ENCODE peak calls at places on chromosomes 13 and 19, in four cellular contexts. G is kidney; V is aorta; M is CD4-positive, alpha-beta memory T cell. F is an unnamed sample.

GRCh38 chr13:44181938-44182337 is 191.7 kb upstream of the SERP2 start:
- DNase-seq in G (no peak), V (no peak), M (no peak), F (no peak)

GRCh38 chr19:18814063-18814462 is 17.7 kb upstream of the UPF1 start:
- DNase-seq in G (no peak), V (peak; percentile 75), M (no peak), F (no peak)

GRCh38 chr19:30079200-30079599 is 137.2 kb downstream of the URI1 start:
- DNase-seq in G (no peak), V (no peak), M (no peak), F (no peak)

GRCh38 chr19:39301021-39301420 is 4.8 kb downstream of the IFNL1 start:
- DNase-seq in G (no peak), V (no peak), M (no peak), F (no peak)

GRCh38 chr13:39765801-39766463 is 110.5 kb downstream of the COG6 start:
- DNase-seq in G (peak; percentile 66), V (no peak), M (no peak), F (peak; percentile 35)

GRCh38 chr19:13091400-13092161 is 11.1 kb downstream of the LYL1 start:
- DNase-seq in G (no peak), V (peak; percentile 92), M (no peak), F (peak; percentile 62)

GRCh38 chr19:2529473-2529918 is 53.6 kb downstream of the GADD45B start:
- DNase-seq in G (peak; percentile 19), V (peak; percentile 15), M (no peak), F (no peak)

GRCh38 chr19:44003461-44004134 is 841 bp downstream of the ZNF230 start:
- DNase-seq in G (peak; percentile 66), V (no peak), M (no peak), F (no peak)

GRCh38 chr13:58855283-58855682 is 1223.7 kb downstream of the PCDH17 start:
- DNase-seq in G (no peak), V (no peak), M (no peak), F (no peak)

GRCh38 chr19:55694656-55695491 is 19.8 kb downstream of the EPN1 start:
- DNase-seq in G (no peak), V (no peak), M (no peak), F (peak; percentile 11)

GRCh38 chr19:57351867-57352266 is 796 bp downstream of the ZNF304 start:
- DNase-seq in G (no peak), V (no peak), M (no peak), F (no peak)

GRCh38 chr13:102484329-102484728 is 82.5 kb upstream of the FGF14 start:
- DNase-seq in G (no peak), V (no peak), M (no peak), F (no peak)

GRCh38 chr13:26254583-26255102 is 714 bp downstream of the CDK8 start:
- DNase-seq in G (peak; percentile 82), V (peak; percentile 66), M (peak; percentile 66), F (peak; percentile 46)

GRCh38 chr13:94858856-94859811 is 146.8 kb upstream of the SOX21 start:
- DNase-seq in G (no peak), V (peak; percentile 81), M (no peak), F (peak; percentile 67)

GRCh38 chr19:45478454-45479238 is 10.8 kb downstream of the FOSB start:
- DNase-seq in G (peak; percentile 92), V (peak; percentile 89), M (peak; percentile 92), F (peak; percentile 81)

GRCh38 chr13:46575321-46575721 is 22.4 kb downstream of the LRCH1 start:
- DNase-seq in G (no peak), V (no peak), M (no peak), F (no peak)

GRCh38 chr13:114120486-114121430 is 11.7 kb downstream of the RASA3 start:
- DNase-seq in G (no peak), V (no peak), M (no peak), F (no peak)

GRCh38 chr13:112733112-112733511 is 43.3 kb downstream of the ATP11A start:
- DNase-seq in G (peak; percentile 19), V (no peak), M (no peak), F (no peak)

GRCh38 chr13:110797230-110797877 is 83.9 kb downstream of the ING1 start:
- DNase-seq in G (no peak), V (no peak), M (no peak), F (no peak)

GRCh38 chr13:114032121-114032799 is 58.4 kb upstream of the C13orf46 start:
- DNase-seq in G (no peak), V (no peak), M (no peak), F (no peak)

GRCh38 chr19:4278010-4278409 is 1.1 kb upstream of the SHD start:
- DNase-seq in G (no peak), V (no peak), M (no peak), F (no peak)

GRCh38 chr13:24308488-24309020 is 826 bp upstream of the C1QTNF9 start:
- DNase-seq in G (no peak), V (no peak), M (no peak), F (no peak)

GRCh38 chr13:73069206-73069815 is 10.5 kb downstream of the KLF5 start:
- DNase-seq in G (no peak), V (no peak), M (no peak), F (no peak)

GRCh38 chr13:94249512-94249911 is 230.0 kb downstream of the DCT start:
- DNase-seq in G (no peak), V (no peak), M (no peak), F (no peak)

GRCh38 chr13:36788276-36788675 is 30.7 kb upstream of the RFXAP start:
- DNase-seq in G (no peak), V (no peak), M (no peak), F (no peak)

GRCh38 chr19:16030964-16031871 is 45.1 kb upstream of the TPM4 start:
- DNase-seq in G (no peak), V (no peak), M (no peak), F (no peak)
- H3K9me3 ChIP-seq in G (no peaks in the 10 kb centered on the region), V (no peaks in the 10 kb centered on the region), M (no peaks in the 10 kb centered on the region), F (no peaks in the 10 kb centered on the region)

GRCh38 chr13:97269603-97270002 is 47.5 kb downstream of the MBNL2 start:
- DNase-seq in G (no peak), V (no peak), M (no peak), F (no peak)
- H3K4me1 ChIP-seq in G (peaks cover 26% of the 10 kb centered on the region), V (peaks cover 3% of the 10 kb centered on the region), M (peaks cover 7% of the 10 kb centered on the region), F (peaks cover 99% of the 10 kb centered on the region)

GRCh38 chr13:99417151-99417820 is 84.0 kb upstream of the TM9SF2 start:
- DNase-seq in G (no peak), V (peak; percentile 40), M (no peak), F (no peak)
- H3K9me3 ChIP-seq in G (no peaks in the 10 kb centered on the region), V (no peaks in the 10 kb centered on the region), M (no peaks in the 10 kb centered on the region), F (no peaks in the 10 kb centered on the region)

DNA sequence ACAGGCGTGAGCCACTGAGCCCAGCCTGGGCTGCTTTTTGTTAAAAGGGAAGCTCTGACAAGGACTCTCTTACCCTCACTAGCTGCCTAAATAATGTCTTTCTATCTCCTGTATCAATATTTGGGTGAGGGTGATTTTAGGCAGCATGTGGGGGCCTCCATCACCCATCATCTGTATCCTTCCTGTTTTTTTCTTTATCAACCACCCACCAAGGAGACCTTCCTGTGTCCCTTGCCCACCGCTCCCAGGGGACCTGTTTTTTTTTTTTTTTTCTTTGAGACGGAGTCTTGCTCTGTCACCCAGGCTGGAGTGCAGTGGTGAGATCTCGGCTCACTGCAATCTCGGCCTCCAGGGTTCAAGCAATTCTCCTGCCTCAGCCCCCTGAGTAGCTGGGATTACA is 5.4 kb upstream of the NDUFB7 start:
- DNase-seq in G (no peak), V (no peak), M (no peak), F (no peak)
- H3K4me1 ChIP-seq in G (no peaks in the 10 kb centered on the region), V (no peaks in the 10 kb centered on the region), M (peaks cover 10% of the 10 kb centered on the region), F (peaks cover 11% of the 10 kb centered on the region)

GRCh38 chr19:52066258-52066866 is 17.7 kb upstream of the ZNF432 start:
- DNase-seq in G (no peak), V (no peak), M (no peak), F (no peak)

GRCh38 chr19:52070496-52070895 is 21.9 kb upstream of the ZNF432 start:
- DNase-seq in G (no peak), V (no peak), M (no peak), F (no peak)

GRCh38 chr19:52069653-52070052 is 21.0 kb upstream of the ZNF432 start:
- DNase-seq in G (no peak), V (no peak), M (no peak), F (no peak)

GRCh38 chr19:52065399-52065798 is 16.8 kb upstream of the ZNF432 start:
- DNase-seq in G (no peak), V (no peak), M (no peak), F (no peak)
- H3K9me3 ChIP-seq in G (peaks cover 28% of the 10 kb centered on the region), V (peaks cover 30% of the 10 kb centered on the region), M (peaks cover 35% of the 10 kb centered on the region), F (peaks cover 100% of the 10 kb centered on the region)

F was measured in left ventricle myocardium inferior.